ENCODE peak calls at places on chromosomes 7 and 10, in eight cellular contexts. O is HT1080; E is Kasumi-1; N is activated CD8-positive, alpha-beta memory T cell treated with anti-CD3 and anti-CD28 coated beads for 1 hour; D is cardiac muscle cell; R is T-helper 17 cell; L is left colon; I is kidney glomerular epithelial cell. P is an unnamed sample.

GRCh38 chr10:42491001-42491592 is 147.3 kb downstream of the ZNF33B start:
- DNase-seq in O (peak), E (no peak), N (no peak), D (no peak), R (no peak), L (no peak), I (peak), P (no peak)

GRCh38 chr10:79260803-79261740 is 86.2 kb upstream of the PPIF start:
- DNase-seq in O (no peak), E (no peak), N (no peak), D (peak), R (no peak), L (peak), I (no peak), P (peak)

GRCh38 chr10:10293431-10293830 is 724.2 kb upstream of the CELF2 start:
- DNase-seq in O (no peak), E (no peak), N (no peak), D (no peak), R (no peak), L (no peak), I (no peak), P (peak)

GRCh38 chr10:122051609-122052385 is 62.8 kb downstream of the TACC2 start:
- DNase-seq in O (peak), E (no peak), N (no peak), D (peak), R (no peak), L (peak), I (peak), P (peak)

GRCh38 chr10:107277591-107277990 is 113.1 kb upstream of the SORCS1 start:
- DNase-seq in O (no peak), E (no peak), N (no peak), D (no peak), R (no peak), L (no peak), I (no peak), P (no peak)

GRCh38 chr7:158702944-158703343 is 1.7 kb downstream of the NCAPG2 start:
- DNase-seq in O (no peak), E (no peak), N (no peak), D (no peak), R (no peak), L (no peak), I (no peak), P (no peak)

GRCh38 chr10:129912161-129912917 is 51.7 kb downstream of the EBF3 start:
- DNase-seq in O (no peak), E (no peak), N (no peak), D (no peak), R (no peak), L (no peak), I (no peak), P (no peak)

GRCh38 chr7:80070391-80070790 is 64.2 kb upstream of the GNAI1 start:
- DNase-seq in O (no peak), E (no peak), N (no peak), D (no peak), R (no peak), L (no peak), I (no peak), P (no peak)

GRCh38 chr7:105306160-105306784 is 82.4 kb downstream of the SRPK2 start:
- DNase-seq in O (no peak), E (no peak), N (no peak), D (no peak), R (no peak), L (no peak), I (no peak), P (no peak)

GRCh38 chr7:37220664-37221063 is 228.0 kb downstream of the ELMO1 start:
- DNase-seq in O (no peak), E (no peak), N (no peak), D (no peak), R (no peak), L (no peak), I (no peak), P (no peak)

GRCh38 chr7:130383187-130383980 is 3.1 kb downstream of the CPA1 start:
- DNase-seq in O (no peak), E (no peak), N (no peak), D (no peak), R (no peak), L (no peak), I (no peak), P (no peak)

GRCh38 chr7:152354061-152354460 is 81.7 kb downstream of the KMT2C start:
- DNase-seq in O (no peak), E (no peak), N (no peak), D (no peak), R (no peak), L (no peak), I (peak), P (no peak)

GRCh38 chr10:86346169-86346793 is 20.3 kb downstream of the GRID1 start:
- DNase-seq in O (no peak), E (no peak), N (no peak), D (no peak), R (no peak), L (no peak), I (no peak), P (peak)

GRCh38 chr7:29196971-29197370 is 2.4 kb downstream of the CHN2 start:
- DNase-seq in O (no peak), E (no peak), N (no peak), D (no peak), R (no peak), L (no peak), I (no peak), P (no peak)

GRCh38 chr10:113704637-113705343 is 25.1 kb downstream of the CASP7 start:
- DNase-seq in O (peak), E (peak), N (no peak), D (peak), R (no peak), L (no peak), I (peak), P (peak)

GRCh38 chr10:80684217-80684616 is 146.5 kb downstream of the SH2D4B start:
- DNase-seq in O (peak), E (peak), N (no peak), D (peak), R (no peak), L (no peak), I (peak), P (no peak)

GRCh38 chr10:62895058-62895457 is 78.9 kb upstream of the EGR2 start:
- DNase-seq in O (no peak), E (no peak), N (no peak), D (no peak), R (no peak), L (no peak), I (no peak), P (no peak)

GRCh38 chr7:3065724-3066143 is 22.1 kb upstream of the CARD11 start:
- DNase-seq in O (peak), E (peak), N (no peak), D (peak), R (peak), L (no peak), I (no peak), P (no peak)

GRCh38 chr7:80095545-80095944 is 39.1 kb upstream of the GNAI1 start:
- DNase-seq in O (no peak), E (peak), N (no peak), D (no peak), R (no peak), L (no peak), I (no peak), P (no peak)

GRCh38 chr7:47978790-47979144 is 648 bp downstream of the HUS1 start:
- DNase-seq in O (no peak), E (no peak), N (no peak), D (no peak), R (no peak), L (no peak), I (no peak), P (no peak)

GRCh38 chr10:71263376-71263775 is 51.0 kb downstream of the UNC5B start:
- DNase-seq in O (no peak), E (no peak), N (no peak), D (peak), R (no peak), L (no peak), I (no peak), P (no peak)

GRCh38 chr10:6407034-6407721 is 172.9 kb downstream of the PRKCQ start:
- DNase-seq in O (no peak), E (no peak), N (no peak), D (no peak), R (no peak), L (no peak), I (no peak), P (no peak)

GRCh38 chr10:3720228-3721019 is 64.6 kb downstream of the KLF6 start:
- DNase-seq in O (peak), E (peak), N (no peak), D (no peak), R (no peak), L (peak), I (no peak), P (no peak)

GRCh38 chr10:29443745-29444523 is 155.1 kb downstream of the LYZL1 start:
- DNase-seq in O (peak), E (no peak), N (no peak), D (no peak), R (no peak), L (no peak), I (no peak), P (no peak)

GRCh38 chr10:128867819-128868218 is 599.2 kb upstream of the MGMT start:
- DNase-seq in O (no peak), E (no peak), N (no peak), D (no peak), R (no peak), L (no peak), I (no peak), P (no peak)

GRCh38 chr7:12759112-12759511 is 71.7 kb downstream of the ARL4A start:
- DNase-seq in O (no peak), E (no peak), N (no peak), D (no peak), R (no peak), L (no peak), I (no peak), P (no peak)

GRCh38 chr10:15719899-15720634 is at the start of gene ITGA8:
- DNase-seq in O (no peak), E (peak), N (no peak), D (peak), R (no peak), L (no peak), I (no peak), P (peak)

GRCh38 chr7:135743907-135744789 is 4.5 kb downstream of the FAM180A start:
- DNase-seq in O (no peak), E (no peak), N (no peak), D (no peak), R (no peak), L (no peak), I (no peak), P (no peak)

GRCh38 chr7:34652784-34653183 is 5.2 kb upstream of the NPSR1 start:
- DNase-seq in O (peak), E (no peak), N (no peak), D (no peak), R (no peak), L (peak), I (no peak), P (no peak)

GRCh38 chr7:5234852-5235831 is 45.1 kb downstream of the WIPI2 start:
- DNase-seq in O (no peak), E (no peak), N (no peak), D (no peak), R (no peak), L (no peak), I (no peak), P (no peak)

GRCh38 chr7:151249034-151249731 is 689 bp upstream of the SMARCD3 start:
- DNase-seq in O (no peak), E (peak), N (no peak), D (peak), R (no peak), L (peak), I (peak), P (peak)

GRCh38 chr10:31952066-31952465 is 23.4 kb upstream of the ARHGAP12 start:
- DNase-seq in O (no peak), E (peak), N (no peak), D (no peak), R (no peak), L (no peak), I (no peak), P (no peak)

GRCh38 chr7:135168001-135168400 is 2.5 kb downstream of the CYREN start:
- DNase-seq in O (no peak), E (no peak), N (no peak), D (no peak), R (no peak), L (no peak), I (no peak), P (no peak)

GRCh38 chr7:5677538-5678294 is 103.7 kb downstream of the RNF216 start:
- DNase-seq in O (peak), E (peak), N (no peak), D (peak), R (peak), L (no peak), I (peak), P (peak)

GRCh38 chr10:1737222-1738061 is at the start of gene ADARB2:
- DNase-seq in O (peak), E (no peak), N (no peak), D (peak), R (no peak), L (no peak), I (peak), P (peak)

GRCh38 chr10:17059197-17059688 is 70.4 kb downstream of the CUBN start:
- DNase-seq in O (peak), E (no peak), N (no peak), D (no peak), R (no peak), L (no peak), I (peak), P (no peak)

GRCh38 chr7:138396251-138397070 is 63.6 kb upstream of the TRIM24 start:
- DNase-seq in O (no peak), E (no peak), N (no peak), D (peak), R (no peak), L (peak), I (peak), P (no peak)

P was measured in retina.